ENCODE peak calls at places on chromosomes 16 and 17, in four cellular contexts. C, W, V and D are unnamed samples.

GRCh38 chr17:36602924-36603384 is 1.6 kb downstream of the MRM1 start:
- DNase-seq in W (no peak), C (no peak), V (peak), D (no peak)

GRCh38 chr17:62180772-62181171 is 115.7 kb upstream of the MED13 start:
- DNase-seq in C (no peak), V (no peak), W (no peak), D (no peak)

GRCh38 chr17:46071796-46072195 is 72.7 kb downstream of the STH start:
- DNase-seq in W (no peak), V (no peak), C (no peak), D (no peak)

GRCh38 chr16:12519986-12520385 is 283.7 kb downstream of the CPPED1 start:
- DNase-seq in V (no peak), C (no peak), W (no peak), D (no peak)

GRCh38 chr16:868386-868755 is 67.8 kb upstream of the GNG13 start:
- DNase-seq in W (peak), C (no peak), V (no peak), D (peak)

GRCh38 chr17:70080541-70081347 is 5.7 kb downstream of the KCNJ16 start:
- DNase-seq in C (no peak), W (no peak), V (no peak), D (no peak)

GRCh38 chr17:68190495-68190894 is 57.3 kb upstream of the AMZ2 start:
- DNase-seq in V (no peak), C (no peak), W (no peak), D (no peak)

GRCh38 chr16:49832177-49832576 is 23.7 kb downstream of the ZNF423 start:
- DNase-seq in C (no peak), V (no peak), W (no peak), D (no peak)

GRCh38 chr16:20851601-20852000 is 45.3 kb downstream of the REXO5 start:
- DNase-seq in C (peak), V (peak), W (peak), D (no peak)

GRCh38 chr17:81867123-81867951 is 3.8 kb downstream of the ARHGDIA start:
- DNase-seq in V (no peak), W (peak), C (no peak), D (no peak)

GRCh38 chr17:15457723-15458094 is 9.7 kb downstream of the CDRT4 start:
- DNase-seq in C (no peak), V (no peak), W (no peak), D (no peak)

GRCh38 chr17:45020354-45021138 is 30.9 kb downstream of the DCAKD start:
- DNase-seq in C (no peak), W (no peak), V (no peak), D (no peak)

GRCh38 chr16:10543231-10543630 is 37.2 kb downstream of the EMP2 start:
- DNase-seq in W (no peak), C (no peak), V (no peak), D (no peak)

GRCh38 chr17:60321336-60322055 is 70.4 kb downstream of the USP32 start:
- DNase-seq in C (no peak), W (no peak), V (no peak), D (no peak)

GRCh38 chr17:42531455-42532354 is 4.3 kb upstream of the NAGLU start:
- DNase-seq in C (peak), V (no peak), W (peak), D (no peak)

GRCh38 chr17:7823581-7824001 is 10.4 kb upstream of the KDM6B start:
- DNase-seq in V (no peak), W (no peak), C (no peak), D (peak)

GRCh38 chr17:7886227-7887037 is 2.2 kb upstream of the CHD3 start:
- DNase-seq in W (no peak), V (peak), C (no peak), D (no peak)

GRCh38 chr17:58640202-58640601 is 51.6 kb downstream of the TEX14 start:
- DNase-seq in W (no peak), C (no peak), V (no peak), D (no peak)

GRCh38 chr16:4089811-4090293 is 26.4 kb downstream of the ADCY9 start:
- DNase-seq in V (no peak), C (no peak), W (no peak), D (no peak)

GRCh38 chr16:46638947-46639925 is 18.1 kb upstream of the SHCBP1 start:
- DNase-seq in C (no peak), V (no peak), W (no peak), D (no peak)

GRCh38 chr17:55690105-55690508 is 32.6 kb downstream of the TMEM100 start:
- DNase-seq in C (no peak), V (no peak), W (no peak), D (no peak)

GRCh38 chr17:81832608-81833159 is 407 bp downstream of the MCRIP1 start:
- DNase-seq in W (no peak), C (no peak), V (no peak), D (no peak)

GRCh38 chr16:85842848-85843247 is 43.4 kb downstream of the COX4I1 start:
- DNase-seq in V (no peak), W (no peak), C (no peak), D (peak)

GRCh38 chr17:78715000-78715771 is 66.9 kb downstream of the CYTH1 start:
- DNase-seq in C (no peak), V (no peak), W (no peak), D (no peak)

GRCh38 chr16:11094838-11095565 is 150.6 kb downstream of the CLEC16A start:
- DNase-seq in V (no peak), W (no peak), C (no peak), D (no peak)

GRCh38 chr17:72030067-72030899 is 90.5 kb upstream of the SOX9 start:
- DNase-seq in V (peak), W (no peak), C (peak), D (no peak)

DNA sequence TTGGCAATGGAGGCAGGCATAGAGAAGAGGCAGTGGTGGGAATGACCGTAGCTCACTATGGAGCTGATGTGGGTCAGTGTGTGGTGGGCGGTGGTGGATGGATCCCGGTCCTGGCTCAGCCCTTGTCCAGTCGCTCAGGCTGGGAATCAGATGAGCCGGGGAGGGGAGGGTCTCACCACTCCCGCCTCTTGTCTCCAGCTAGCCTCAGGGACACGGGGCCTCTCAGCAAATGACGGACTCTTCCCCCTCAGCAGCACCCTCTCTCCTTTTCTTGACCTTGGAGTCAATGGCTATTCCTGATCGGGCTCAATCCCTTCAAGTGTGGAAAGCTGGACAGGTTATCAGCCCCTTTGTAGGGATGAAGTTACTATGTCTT is 208.5 kb downstream of the NTN1 start:
- DNase-seq in V (no peak), C (no peak), W (peak), D (no peak)
- TF ChIP-seq CTCF in V (no peak), C (no peak), W (no peak), D (no peak)

GRCh38 chr16:88936008-88936912 is 40.7 kb downstream of the CBFA2T3 start:
- DNase-seq in C (peak), V (peak), W (no peak), D (no peak)
- TF ChIP-seq CTCF in C (no peak), V (no peak), W (peak), D (no peak)

GRCh38 chr17:26782153-26782552 is 511.8 kb upstream of the WSB1 start:
- DNase-seq in W (peak), V (no peak), C (no peak), D (peak)
- TF ChIP-seq CTCF in W (no peak), V (no peak), C (no peak), D (no peak)

DNA sequence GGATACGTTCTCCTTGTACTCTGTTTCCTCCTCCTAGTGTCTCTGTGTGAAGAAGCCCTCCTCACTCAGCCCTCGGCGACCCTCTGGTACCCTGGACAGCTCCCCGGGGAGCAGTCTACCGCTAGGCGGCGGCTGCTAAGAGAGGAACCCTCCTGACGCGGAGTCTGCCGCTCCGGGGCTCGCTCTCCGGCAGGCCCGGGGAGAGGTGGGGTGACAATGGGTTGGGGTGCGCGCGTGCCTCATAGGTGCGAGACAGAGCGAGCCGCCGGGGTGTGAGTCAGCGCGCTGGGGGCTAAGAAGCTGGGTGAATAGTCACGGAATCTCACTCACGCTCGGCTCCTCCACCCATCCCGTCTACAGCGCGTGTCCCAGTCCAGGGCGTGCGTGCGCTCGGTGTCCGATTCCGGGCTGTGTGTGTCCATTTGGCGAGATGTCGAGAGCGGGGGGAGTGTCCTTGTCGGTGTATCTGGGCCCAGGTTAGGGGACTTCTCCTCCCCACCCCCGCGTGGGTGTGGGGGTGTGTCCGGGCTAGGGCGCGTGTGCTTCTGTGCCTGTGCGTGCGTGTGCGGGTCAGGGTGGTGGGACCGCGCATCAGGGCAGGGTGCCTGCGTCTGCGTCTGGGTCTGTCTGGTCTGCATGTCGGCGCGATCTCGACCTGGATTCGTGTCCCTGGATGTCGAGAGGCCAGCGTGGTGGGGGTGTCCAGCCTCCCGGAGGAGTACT is 578 bp upstream of the HS3ST2 start:
- DNase-seq in W (peak), V (no peak), C (peak), D (no peak)
- TF ChIP-seq CTCF in W (peak), V (peak), C (peak), D (peak)

GRCh38 chr17:43839670-43840101 is 6.7 kb upstream of the MPP3 start:
- DNase-seq in C (no peak), V (peak), W (peak), D (no peak)

GRCh38 chr17:43845772-43846171 is 1.2 kb upstream of the CD300LG start:
- DNase-seq in W (no peak), C (no peak), V (no peak), D (no peak)

GRCh38 chr17:43844241-43844640 is 2.7 kb upstream of the CD300LG start:
- DNase-seq in V (no peak), C (no peak), W (peak), D (no peak)

GRCh38 chr17:43842975-43843325 is 4.0 kb upstream of the CD300LG start:
- DNase-seq in C (no peak), W (no peak), V (no peak), D (no peak)

GRCh38 chr17:43840814-43841213 is 6.2 kb upstream of the CD300LG start:
- DNase-seq in C (no peak), V (peak), W (peak), D (no peak)
- TF ChIP-seq CTCF in C (peak), V (peak), W (peak), D (peak)

DNA sequence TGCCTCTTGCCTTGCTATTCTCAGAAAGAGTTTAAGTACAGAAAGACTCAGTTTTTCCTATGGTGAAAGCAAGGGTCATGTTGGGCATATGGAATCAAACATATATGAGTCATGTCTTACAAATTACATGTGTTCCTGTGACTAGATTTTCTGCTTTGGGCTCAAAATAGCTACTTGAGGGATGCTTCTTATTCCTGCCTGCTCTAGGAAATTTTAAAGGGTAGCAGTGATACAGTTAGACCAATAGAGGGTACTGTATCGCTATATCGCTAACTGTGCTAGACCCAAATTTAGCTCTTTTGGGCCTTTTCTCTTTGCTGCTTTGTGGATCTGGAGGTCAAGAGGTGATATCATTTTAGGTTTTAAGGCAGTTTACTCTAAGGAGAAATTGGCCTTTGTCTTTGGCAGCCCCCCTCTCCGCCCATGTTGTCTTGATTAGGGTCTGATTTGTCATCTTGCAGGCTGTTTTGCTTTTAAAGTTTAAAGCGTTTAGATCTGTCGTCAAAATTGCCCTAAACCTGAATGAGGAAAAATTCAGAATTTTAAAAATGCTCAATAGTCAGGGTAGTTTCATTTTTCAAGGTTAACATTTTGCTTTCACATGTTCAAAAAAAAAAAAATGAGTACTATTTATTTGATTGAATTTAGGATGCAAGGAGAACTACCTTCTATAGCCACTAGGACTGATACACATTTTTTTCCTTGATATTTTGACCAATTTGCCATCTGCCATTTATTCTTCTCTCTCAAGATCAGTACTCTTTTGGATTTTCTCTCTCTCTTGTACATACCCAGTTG is 8.8 kb downstream of the NFATC3 start:
- DNase-seq in C (no peak), W (no peak), V (no peak), D (no peak)
- TF ChIP-seq CTCF in C (peak), W (peak), V (peak), D (peak)

GRCh38 chr17:49976163-49976827 is 7.3 kb downstream of the DLX4 start:
- DNase-seq in W (no peak), V (no peak), C (no peak), D (no peak)

GRCh38 chr17:49976828-49977202 is 7.8 kb downstream of the DLX4 start:
- DNase-seq in W (no peak), C (no peak), V (no peak), D (no peak)

GRCh38 chr17:49978501-49978900 is 9.5 kb downstream of the DLX4 start:
- DNase-seq in W (no peak), C (no peak), V (no peak), D (no peak)

GRCh38 chr17:49979748-49980479 is 10.9 kb downstream of the DLX4 start:
- DNase-seq in C (no peak), V (no peak), W (no peak), D (no peak)

DNA sequence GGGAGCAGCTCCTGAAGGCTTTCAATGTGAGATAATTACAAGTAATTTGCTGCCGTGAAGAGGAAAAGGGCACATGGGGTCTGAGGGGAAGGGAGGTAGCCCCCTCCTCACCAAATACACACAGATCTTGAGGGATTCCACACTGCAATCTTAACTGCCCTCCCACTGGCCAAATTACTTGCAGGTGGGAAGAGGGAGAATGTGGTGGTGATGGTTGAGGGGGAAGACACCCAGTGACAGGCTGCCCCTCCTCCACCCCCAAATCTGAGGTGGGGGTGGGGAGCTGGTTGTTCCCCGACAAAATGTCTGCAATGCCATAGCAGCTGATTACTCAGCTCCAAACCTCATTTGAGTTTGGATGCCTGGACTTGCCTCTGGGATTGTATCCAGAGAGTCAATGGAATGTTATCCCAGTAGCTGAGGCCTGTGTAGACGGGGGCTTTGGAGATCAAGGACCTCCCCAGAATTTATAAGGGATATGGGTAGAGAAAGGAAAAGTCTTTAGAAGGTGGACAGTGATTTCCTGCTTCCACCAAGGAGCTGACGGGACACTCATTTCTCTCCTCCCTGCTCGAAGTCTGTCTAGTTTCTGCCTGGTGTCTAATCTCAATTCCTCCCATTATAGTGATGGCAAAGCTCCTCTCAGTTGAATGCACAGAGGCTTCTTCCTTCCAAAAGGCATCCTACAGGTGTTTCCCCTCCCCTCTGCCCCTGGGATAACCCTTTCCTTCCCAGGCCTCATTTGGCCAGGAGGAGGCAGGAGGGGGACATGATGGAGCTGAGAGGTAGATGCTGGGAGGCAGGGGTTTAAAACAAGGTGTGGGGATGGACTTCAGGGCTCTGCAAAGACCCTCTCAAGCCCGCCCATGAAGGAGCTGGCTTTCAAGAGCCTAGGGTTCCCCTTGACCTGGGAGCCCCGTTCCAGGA is 8.7 kb downstream of the DLX4 start:
- DNase-seq in C (no peak), V (no peak), W (no peak), D (no peak)
- TF ChIP-seq CTCF in C (no peak), V (no peak), W (no peak), D (no peak)

GRCh38 chr16:27191352-27191924 is 11.9 kb upstream of the KDM8 start:
- DNase-seq in W (no peak), C (no peak), V (no peak), D (no peak)

GRCh38 chr16:27190316-27190871 is 12.9 kb upstream of the KDM8 start:
- DNase-seq in C (no peak), V (no peak), W (no peak), D (no peak)

GRCh38 chr16:27195941-27196595 is 7.3 kb upstream of the KDM8 start:
- DNase-seq in V (no peak), W (no peak), C (no peak), D (no peak)

GRCh38 chr16:27195068-27195741 is 8.1 kb upstream of the KDM8 start:
- DNase-seq in V (no peak), C (no peak), W (no peak), D (no peak)

GRCh38 chr16:27193300-27193990 is 9.9 kb upstream of the KDM8 start:
- DNase-seq in C (no peak), W (no peak), V (no peak), D (no peak)
- TF ChIP-seq CTCF in C (no peak), W (peak), V (no peak), D (peak)